ENCODE peak calls at places on chromosomes 2 and 18, in six cellular contexts. One of them, this sample, is unnamed.

GRCh38 chr2:95024960-95025405 is 525 bp upstream of the MAL start:
- DNase-seq in endodermal cell: peak; percentile 71
- DNase-seq in HFF-Myc: no peak
- DNase-seq in ovary: no peak
- DNase-seq in K562: no peak
- DNase-seq in transverse colon: no peak
- DNase-seq in this sample: no peak

GRCh38 chr18:22674300-22674699 is 256.6 kb upstream of the CTAGE1 start:
- DNase-seq in endodermal cell: no peak
- DNase-seq in HFF-Myc: peak; percentile 29
- DNase-seq in ovary: no peak
- DNase-seq in K562: no peak
- DNase-seq in transverse colon: no peak
- DNase-seq in this sample: peak; percentile 97

GRCh38 chr2:145220496-145220895 is 700.6 kb upstream of the ZEB2 start:
- DNase-seq in endodermal cell: no peak
- DNase-seq in HFF-Myc: no peak
- DNase-seq in ovary: no peak
- DNase-seq in K562: no peak
- DNase-seq in transverse colon: no peak
- DNase-seq in this sample: no peak

GRCh38 chr2:54331095-54331835 is 75.2 kb upstream of the TSPYL6 start:
- DNase-seq in endodermal cell: peak; percentile 53
- DNase-seq in HFF-Myc: no peak
- DNase-seq in ovary: no peak
- DNase-seq in K562: no peak
- DNase-seq in transverse colon: no peak
- DNase-seq in this sample: no peak

GRCh38 chr2:155145758-155146229 is 447.3 kb downstream of the KCNJ3 start:
- DNase-seq in endodermal cell: no peak
- DNase-seq in HFF-Myc: no peak
- DNase-seq in ovary: no peak
- DNase-seq in K562: no peak
- DNase-seq in transverse colon: peak; percentile 24
- DNase-seq in this sample: no peak

GRCh38 chr2:213476641-213477040 is 192.4 kb downstream of the SPAG16 start:
- DNase-seq in endodermal cell: no peak
- DNase-seq in HFF-Myc: no peak
- DNase-seq in ovary: no peak
- DNase-seq in K562: no peak
- DNase-seq in transverse colon: no peak
- DNase-seq in this sample: no peak

GRCh38 chr2:121776885-121777698 is 21.6 kb downstream of the TSN start:
- DNase-seq in endodermal cell: no peak
- DNase-seq in HFF-Myc: no peak
- DNase-seq in ovary: no peak
- DNase-seq in K562: no peak
- DNase-seq in transverse colon: no peak
- DNase-seq in this sample: no peak

GRCh38 chr2:598043-598802 is 79.0 kb downstream of the TMEM18 start:
- DNase-seq in endodermal cell: no peak
- DNase-seq in HFF-Myc: no peak
- DNase-seq in ovary: no peak
- DNase-seq in K562: no peak
- DNase-seq in transverse colon: no peak
- DNase-seq in this sample: no peak

GRCh38 chr18:37393945-37394609 is 171.5 kb downstream of the CELF4 start:
- DNase-seq in endodermal cell: peak; percentile 97
- DNase-seq in HFF-Myc: peak; percentile 19
- DNase-seq in ovary: peak; percentile 80
- DNase-seq in K562: peak; percentile 65
- DNase-seq in transverse colon: peak; percentile 32
- DNase-seq in this sample: no peak

GRCh38 chr2:231361701-231362588 is 33.6 kb upstream of the B3GNT7 start:
- DNase-seq in endodermal cell: peak; percentile 55
- DNase-seq in HFF-Myc: no peak
- DNase-seq in ovary: no peak
- DNase-seq in K562: peak; percentile 33
- DNase-seq in transverse colon: peak; percentile 10
- DNase-seq in this sample: no peak

GRCh38 chr18:78906066-78906465 is 73.6 kb upstream of the SALL3 start:
- DNase-seq in endodermal cell: peak; percentile 8
- DNase-seq in HFF-Myc: no peak
- DNase-seq in ovary: no peak
- DNase-seq in K562: no peak
- DNase-seq in transverse colon: no peak
- DNase-seq in this sample: no peak

GRCh38 chr18:33183136-33183535 is 257.4 kb downstream of the CCDC178 start:
- DNase-seq in endodermal cell: no peak
- DNase-seq in HFF-Myc: no peak
- DNase-seq in ovary: no peak
- DNase-seq in K562: no peak
- DNase-seq in transverse colon: no peak
- DNase-seq in this sample: peak; percentile 15

GRCh38 chr2:180376076-180376475 is 369.0 kb upstream of the CWC22 start:
- DNase-seq in endodermal cell: no peak
- DNase-seq in HFF-Myc: no peak
- DNase-seq in ovary: no peak
- DNase-seq in K562: no peak
- DNase-seq in transverse colon: no peak
- DNase-seq in this sample: no peak

GRCh38 chr2:235521844-235522243 is 28.0 kb downstream of the AGAP1 start:
- DNase-seq in endodermal cell: no peak
- DNase-seq in HFF-Myc: no peak
- DNase-seq in ovary: no peak
- DNase-seq in K562: no peak
- DNase-seq in transverse colon: no peak
- DNase-seq in this sample: no peak

GRCh38 chr2:197028230-197028629 is 101.7 kb upstream of the PGAP1 start:
- DNase-seq in endodermal cell: no peak
- DNase-seq in HFF-Myc: peak; percentile 63
- DNase-seq in ovary: no peak
- DNase-seq in K562: no peak
- DNase-seq in transverse colon: no peak
- DNase-seq in this sample: peak; percentile 79

GRCh38 chr18:1522249-1522615 is 617.6 kb downstream of the ADCYAP1 start:
- DNase-seq in endodermal cell: no peak
- DNase-seq in HFF-Myc: no peak
- DNase-seq in ovary: no peak
- DNase-seq in K562: no peak
- DNase-seq in transverse colon: no peak
- DNase-seq in this sample: no peak
- H3K4me3 ChIP-seq in endodermal cell: no peak overlapping the region
- H3K4me3 ChIP-seq in HFF-Myc: no peak overlapping the region
- H3K4me3 ChIP-seq in ovary: no peak overlapping the region
- H3K4me3 ChIP-seq in K562: peak overlapping the region; percentile 43
- H3K4me3 ChIP-seq in transverse colon: no peak overlapping the region
- H3K4me3 ChIP-seq in this sample: no peak overlapping the region

GRCh38 chr18:9188359-9189231 is 52.0 kb downstream of the ANKRD12 start:
- DNase-seq in endodermal cell: no peak
- DNase-seq in HFF-Myc: no peak
- DNase-seq in ovary: no peak
- DNase-seq in K562: no peak
- DNase-seq in transverse colon: no peak
- DNase-seq in this sample: peak; percentile 5
- TF ChIP-seq CTCF in endodermal cell: no peak
- TF ChIP-seq CTCF in HFF-Myc: no peak
- TF ChIP-seq CTCF in ovary: no peak
- TF ChIP-seq CTCF in K562: no peak
- TF ChIP-seq CTCF in transverse colon: no peak
- TF ChIP-seq CTCF in this sample: no peak

GRCh38 chr2:12045864-12046291 is 299.4 kb downstream of the LPIN1 start:
- DNase-seq in endodermal cell: no peak
- DNase-seq in HFF-Myc: no peak
- DNase-seq in ovary: no peak
- DNase-seq in K562: no peak
- DNase-seq in transverse colon: no peak
- DNase-seq in this sample: no peak
- H3K4me3 ChIP-seq in endodermal cell: no peak overlapping the region
- H3K4me3 ChIP-seq in HFF-Myc: no peak overlapping the region
- H3K4me3 ChIP-seq in ovary: no peak overlapping the region
- H3K4me3 ChIP-seq in K562: no peak overlapping the region
- H3K4me3 ChIP-seq in transverse colon: no peak overlapping the region
- H3K4me3 ChIP-seq in this sample: no peak overlapping the region

GRCh38 chr18:50866765-50867164 is 12.2 kb upstream of the ME2 start:
- DNase-seq in endodermal cell: no peak
- DNase-seq in HFF-Myc: no peak
- DNase-seq in ovary: no peak
- DNase-seq in K562: no peak
- DNase-seq in transverse colon: no peak
- DNase-seq in this sample: no peak
- TF ChIP-seq CTCF in endodermal cell: no peak
- TF ChIP-seq CTCF in HFF-Myc: no peak
- TF ChIP-seq CTCF in ovary: no peak
- TF ChIP-seq CTCF in K562: no peak
- TF ChIP-seq CTCF in transverse colon: no peak
- TF ChIP-seq CTCF in this sample: peak; percentile 34

GRCh38 chr18:26350961-26351360 is 124.7 kb downstream of the TAF4B start:
- DNase-seq in endodermal cell: no peak
- DNase-seq in HFF-Myc: no peak
- DNase-seq in ovary: no peak
- DNase-seq in K562: no peak
- DNase-seq in transverse colon: no peak
- DNase-seq in this sample: no peak

GRCh38 chr18:26357960-26358359 is 131.7 kb downstream of the TAF4B start:
- DNase-seq in endodermal cell: no peak
- DNase-seq in HFF-Myc: no peak
- DNase-seq in ovary: no peak
- DNase-seq in K562: no peak
- DNase-seq in transverse colon: no peak
- DNase-seq in this sample: no peak

GRCh38 chr18:26362021-26362420 is 135.8 kb downstream of the TAF4B start:
- DNase-seq in endodermal cell: no peak
- DNase-seq in HFF-Myc: no peak
- DNase-seq in ovary: no peak
- DNase-seq in K562: no peak
- DNase-seq in transverse colon: no peak
- DNase-seq in this sample: no peak

GRCh38 chr18:26356045-26356785 is 130.0 kb downstream of the TAF4B start:
- DNase-seq in endodermal cell: no peak
- DNase-seq in HFF-Myc: no peak
- DNase-seq in ovary: no peak
- DNase-seq in K562: no peak
- DNase-seq in transverse colon: no peak
- DNase-seq in this sample: no peak
- H3K4me3 ChIP-seq in endodermal cell: no peak overlapping the region
- H3K4me3 ChIP-seq in HFF-Myc: no peak overlapping the region
- H3K4me3 ChIP-seq in ovary: no peak overlapping the region
- H3K4me3 ChIP-seq in K562: no peak overlapping the region
- H3K4me3 ChIP-seq in transverse colon: no peak overlapping the region
- H3K4me3 ChIP-seq in this sample: no peak overlapping the region

GRCh38 chr2:105037572-105038382 is at the start of gene MRPS9:
- DNase-seq in endodermal cell: peak; percentile 100
- DNase-seq in HFF-Myc: peak; percentile 90
- DNase-seq in ovary: peak; percentile 97
- DNase-seq in K562: peak; percentile 98
- DNase-seq in transverse colon: peak; percentile 98
- DNase-seq in this sample: peak; percentile 87
- TF ChIP-seq CTCF in endodermal cell: no peak
- TF ChIP-seq CTCF in HFF-Myc: no peak
- TF ChIP-seq CTCF in ovary: no peak
- TF ChIP-seq CTCF in K562: no peak
- TF ChIP-seq CTCF in transverse colon: no peak
- TF ChIP-seq CTCF in this sample: no peak

DNA sequence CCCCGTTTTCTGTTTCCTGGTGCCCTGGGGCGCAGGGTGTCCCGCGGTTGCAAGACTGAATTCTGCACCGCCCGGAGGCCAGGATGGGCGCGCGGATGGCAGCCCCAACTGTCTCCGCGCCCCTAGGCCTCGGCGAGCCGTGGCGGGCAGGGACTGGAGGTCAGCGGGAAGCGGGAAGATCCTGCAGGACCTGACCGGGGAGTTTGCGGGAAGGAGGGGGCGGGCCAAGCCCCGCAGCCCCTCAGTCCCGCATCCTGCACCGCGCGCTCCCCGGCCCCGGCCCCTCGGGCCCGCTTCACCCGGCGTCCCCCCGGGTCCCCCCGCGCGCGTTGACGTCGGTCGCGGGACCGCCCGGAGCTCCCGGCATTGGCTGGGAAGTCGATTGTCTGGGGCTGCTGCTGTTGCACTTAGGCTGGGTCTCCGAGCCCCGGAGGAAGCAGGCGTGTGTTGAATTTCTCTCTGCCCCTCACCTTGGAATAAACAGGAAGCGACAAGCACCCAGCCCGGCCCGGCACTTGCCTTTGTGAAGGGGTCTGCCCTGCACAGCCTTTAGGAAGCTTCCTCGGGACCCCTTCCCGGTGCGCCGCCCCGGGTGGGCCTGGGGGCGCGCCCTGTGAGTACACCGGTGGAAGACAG is at the start of gene LDLRAD4:
- DNase-seq in endodermal cell: peak; percentile 80
- DNase-seq in HFF-Myc: no peak
- DNase-seq in ovary: no peak
- DNase-seq in K562: no peak
- DNase-seq in transverse colon: peak; percentile 59
- DNase-seq in this sample: no peak
- H3K4me3 ChIP-seq in endodermal cell: peak within 1 kb of the TSS; percentile 85
- H3K4me3 ChIP-seq in HFF-Myc: peak within 1 kb of the TSS; percentile 10
- H3K4me3 ChIP-seq in ovary: peak within 1 kb of the TSS; percentile 66
- H3K4me3 ChIP-seq in K562: peak within 1 kb of the TSS; percentile 10
- H3K4me3 ChIP-seq in transverse colon: peak within 1 kb of the TSS; percentile 83
- H3K4me3 ChIP-seq in this sample: peak within 1 kb of the TSS; percentile 50

DNA sequence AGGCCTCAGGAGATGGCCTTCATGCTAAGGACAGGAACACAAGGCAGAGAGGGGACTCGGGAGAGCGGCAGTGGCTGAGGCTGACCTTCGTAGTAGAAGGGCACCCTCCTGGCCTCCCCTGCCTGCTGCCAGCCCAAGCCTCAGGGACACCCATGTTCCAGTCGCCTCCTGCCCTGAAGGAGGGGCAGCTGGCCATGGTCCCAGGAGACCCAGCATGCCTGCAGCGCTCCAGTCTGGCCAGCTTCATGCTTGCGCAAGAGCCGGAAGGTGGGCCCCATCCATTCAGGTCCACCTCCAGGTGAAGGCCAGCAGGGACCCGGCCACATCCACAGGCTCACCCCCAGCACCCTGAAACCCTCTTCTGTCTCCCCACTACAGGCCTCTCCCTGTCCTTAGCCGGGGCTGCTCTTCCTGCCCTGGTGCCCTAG is 35.0 kb downstream of the BIN1 start:
- DNase-seq in endodermal cell: no peak
- DNase-seq in HFF-Myc: no peak
- DNase-seq in ovary: no peak
- DNase-seq in K562: no peak
- DNase-seq in transverse colon: no peak
- DNase-seq in this sample: no peak
- TF ChIP-seq CTCF in endodermal cell: no peak
- TF ChIP-seq CTCF in HFF-Myc: no peak
- TF ChIP-seq CTCF in ovary: no peak
- TF ChIP-seq CTCF in K562: no peak
- TF ChIP-seq CTCF in transverse colon: no peak
- TF ChIP-seq CTCF in this sample: peak; percentile 3